ENCODE peak calls at places on chromosomes 7 and 10, in nine cellular contexts. U is endodermal cell, Q is AG04450, P is cardiac muscle cell, B is left lung, Z is lower leg skin, C is HCT116, E is choroid plexus epithelial cell, O is chondrocyte. K is an unnamed sample.

GRCh38 chr7:97009753-97010732 is 4.7 kb downstream of the DLX6 start:
- DNase-seq in U (peak; percentile 65), Q (no peak), P (no peak), B (no peak), Z (no peak), C (no peak), E (no peak), O (no peak), K (no peak)

GRCh38 chr7:5421626-5422323 is 1.9 kb downstream of the TNRC18 start:
- DNase-seq in U (peak; percentile 78), Q (no peak), P (peak; percentile 72), B (peak; percentile 65), Z (peak; percentile 54), C (no peak), E (peak; percentile 81), O (no peak), K (no peak)

GRCh38 chr7:128781851-128782250 is 6.3 kb upstream of the OPN1SW start:
- DNase-seq in U (no peak), Q (no peak), P (no peak), B (no peak), Z (no peak), C (no peak), E (no peak), O (no peak), K (no peak)

GRCh38 chr7:41448104-41448503 is 254.8 kb downstream of the INHBA start:
- DNase-seq in U (no peak), Q (no peak), P (peak; percentile 89), B (no peak), Z (no peak), C (no peak), E (peak; percentile 68), O (no peak), K (no peak)

GRCh38 chr7:83648464-83649241 is at the start of gene SEMA3E:
- DNase-seq in U (peak; percentile 90), Q (no peak), P (peak; percentile 38), B (no peak), Z (peak; percentile 38), C (peak; percentile 15), E (peak; percentile 65), O (no peak), K (peak; percentile 53)

GRCh38 chr10:30186371-30186875 is 127.0 kb upstream of the JCAD start:
- DNase-seq in U (no peak), Q (no peak), P (no peak), B (no peak), Z (no peak), C (no peak), E (no peak), O (no peak), K (no peak)

GRCh38 chr10:71241899-71242620 is 29.7 kb downstream of the UNC5B start:
- DNase-seq in U (no peak), Q (no peak), P (peak; percentile 59), B (no peak), Z (no peak), C (no peak), E (no peak), O (peak; percentile 86), K (peak; percentile 60)

GRCh38 chr7:18900236-18900635 is 217.2 kb downstream of the TWIST1 start:
- DNase-seq in U (no peak), Q (no peak), P (no peak), B (no peak), Z (no peak), C (no peak), E (no peak), O (no peak), K (no peak)

GRCh38 chr7:17530249-17530648 is 231.8 kb downstream of the AHR start:
- DNase-seq in U (no peak), Q (no peak), P (peak; percentile 97), B (no peak), Z (no peak), C (no peak), E (peak; percentile 99), O (no peak), K (no peak)

GRCh38 chr10:104122273-104123107 is 519 bp downstream of the SFR1 start:
- DNase-seq in U (no peak), Q (no peak), P (peak; percentile 18), B (no peak), Z (no peak), C (no peak), E (peak; percentile 18), O (no peak), K (no peak)

GRCh38 chr10:104483582-104483981 is 129.9 kb downstream of the CFAP58 start:
- DNase-seq in U (no peak), Q (no peak), P (no peak), B (no peak), Z (no peak), C (no peak), E (no peak), O (no peak), K (no peak)

GRCh38 chr10:58851606-58852005 is 324.8 kb upstream of the PHYHIPL start:
- DNase-seq in U (no peak), Q (no peak), P (no peak), B (no peak), Z (no peak), C (no peak), E (peak; percentile 13), O (no peak), K (no peak)

GRCh38 chr7:74482629-74483401 is 29.1 kb downstream of the GTF2IRD1 start:
- DNase-seq in U (no peak), Q (peak; percentile 93), P (peak; percentile 98), B (no peak), Z (no peak), C (peak; percentile 57), E (peak; percentile 99), O (no peak), K (no peak)

GRCh38 chr7:38107486-38107893 is 70.6 kb upstream of the STARD3NL start:
- DNase-seq in U (peak; percentile 92), Q (peak; percentile 4), P (peak; percentile 65), B (peak; percentile 44), Z (peak; percentile 52), C (peak; percentile 48), E (peak; percentile 71), O (no peak), K (peak; percentile 72)
- TF ChIP-seq CTCF in U (peak; percentile 87), Q (peak; percentile 83), P (peak; percentile 79), B (peak; percentile 61), Z (no peak), C (peak; percentile 89), E (peak; percentile 91), O (peak; percentile 92), K (peak; percentile 92)

GRCh38 chr7:77528368-77528767 is 8.7 kb upstream of the PTPN12 start:
- DNase-seq in U (no peak), Q (no peak), P (no peak), B (no peak), Z (no peak), C (no peak), E (no peak), O (no peak), K (no peak)
- TF ChIP-seq CTCF in U (no peak), Q (no peak), P (no peak), B (no peak), Z (no peak), C (no peak), E (no peak), O (no peak), K (no peak)

GRCh38 chr7:78607099-78607498 is 808.5 kb downstream of the PHTF2 start:
- DNase-seq in U (peak; percentile 76), Q (no peak), P (no peak), B (no peak), Z (no peak), C (no peak), E (peak; percentile 10), O (no peak), K (no peak)
- TF ChIP-seq CTCF in U (peak; percentile 73), Q (peak; percentile 35), P (no peak), B (no peak), Z (no peak), C (peak; percentile 56), E (peak; percentile 43), O (peak; percentile 38), K (peak; percentile 37)

GRCh38 chr7:525740-526139 is 6.1 kb upstream of the PDGFA start:
- DNase-seq in U (no peak), Q (no peak), P (no peak), B (no peak), Z (no peak), C (no peak), E (no peak), O (no peak), K (no peak)
- TF ChIP-seq CTCF in U (no peak), Q (no peak), P (no peak), B (no peak), Z (no peak), C (no peak), E (no peak), O (no peak), K (no peak)

DNA sequence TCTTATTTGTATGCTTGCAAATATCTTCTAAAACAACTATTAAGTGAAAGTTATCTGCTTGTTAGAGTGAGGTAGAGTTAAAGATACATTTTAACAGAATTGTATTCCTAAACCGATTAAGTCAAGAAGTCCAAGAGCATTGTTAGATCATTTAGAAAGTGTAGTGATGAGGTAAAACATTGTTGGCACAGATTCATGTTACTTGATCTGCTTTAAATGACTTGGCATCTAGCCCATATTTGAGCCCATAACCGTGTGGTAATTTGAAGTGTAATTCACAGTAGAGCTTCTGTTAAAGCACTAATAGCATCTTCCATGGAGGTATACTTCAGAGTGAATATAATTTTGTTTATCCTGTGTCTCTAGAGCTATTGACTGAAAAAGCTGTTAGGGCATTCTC is 62.1 kb downstream of the PTEN start:
- DNase-seq in U (no peak), Q (no peak), P (peak; percentile 55), B (no peak), Z (no peak), C (no peak), E (peak; percentile 73), O (no peak), K (no peak)
- TF ChIP-seq CTCF in U (no peak), Q (no peak), P (no peak), B (no peak), Z (no peak), C (no peak), E (no peak), O (no peak), K (no peak)

K was measured in BE2C.